ENCODE peak calls at places on chromosome 21, in eight cellular contexts. N, Y, V, J, E, L, S and Z are unnamed samples. For H3K36me3, the result is how much of the 10 kb centered on the place peaks cover.

GRCh38 chr21:39251326-39251725 is 62.1 kb downstream of the BRWD1 start:
- DNase-seq in N (no peak), Y (no peak), V (no peak), J (peak), E (no peak), L (no peak), S (no peak), Z (no peak)

GRCh38 chr21:17900990-17901385 is 81.8 kb upstream of the C21orf91 start:
- DNase-seq in N (no peak), Y (no peak), V (no peak), J (no peak), E (no peak), L (no peak), S (no peak), Z (no peak)

GRCh38 chr21:16911166-16911607 is 601.7 kb upstream of the CXADR start:
- DNase-seq in N (no peak), Y (no peak), V (no peak), J (no peak), E (no peak), L (no peak), S (no peak), Z (no peak)

GRCh38 chr21:26881504-26882228 is 36.5 kb upstream of the ADAMTS1 start:
- DNase-seq in N (no peak), Y (no peak), V (no peak), J (peak), E (no peak), L (no peak), S (no peak), Z (no peak)

GRCh38 chr21:24224411-24224810 is 1382.9 kb downstream of the MRPL39 start:
- DNase-seq in N (no peak), Y (no peak), V (no peak), J (no peak), E (no peak), L (no peak), S (no peak), Z (peak)

GRCh38 chr21:38773108-38774061 is 32.3 kb upstream of the ETS2 start:
- DNase-seq in N (no peak), Y (no peak), V (no peak), J (peak), E (peak), L (no peak), S (peak), Z (no peak)

GRCh38 chr21:17416139-17416538 is 96.7 kb upstream of the CXADR start:
- DNase-seq in N (no peak), Y (no peak), V (no peak), J (peak), E (no peak), L (no peak), S (no peak), Z (no peak)

GRCh38 chr21:38839683-38840286 is 34.1 kb downstream of the ETS2 start:
- DNase-seq in N (no peak), Y (no peak), V (no peak), J (peak), E (no peak), L (peak), S (no peak), Z (no peak)

GRCh38 chr21:39136711-39137110 is 46.5 kb downstream of the PSMG1 start:
- DNase-seq in N (no peak), Y (no peak), V (no peak), J (peak), E (no peak), L (no peak), S (no peak), Z (no peak)

GRCh38 chr21:27647401-27647800 is 680.5 kb upstream of the ADAMTS5 start:
- DNase-seq in N (no peak), Y (no peak), V (no peak), J (no peak), E (no peak), L (no peak), S (no peak), Z (no peak)

GRCh38 chr21:38669186-38669585 is 136.5 kb upstream of the ETS2 start:
- DNase-seq in N (peak), Y (no peak), V (no peak), J (peak), E (peak), L (no peak), S (no peak), Z (no peak)

GRCh38 chr21:36092676-36093075 is 22.9 kb downstream of the CBR1 start:
- DNase-seq in N (no peak), Y (no peak), V (no peak), J (no peak), E (no peak), L (no peak), S (no peak), Z (no peak)

GRCh38 chr21:25938673-25939395 is 204.1 kb downstream of the GABPA start:
- DNase-seq in N (no peak), Y (no peak), V (peak), J (no peak), E (no peak), L (no peak), S (no peak), Z (peak)

GRCh38 chr21:32378956-32379355 is 13.9 kb downstream of the URB1 start:
- DNase-seq in N (no peak), Y (no peak), V (no peak), J (no peak), E (no peak), L (no peak), S (peak), Z (no peak)

GRCh38 chr21:31078796-31079195 is 40.5 kb upstream of the KRTAP19-8 start:
- DNase-seq in N (no peak), Y (no peak), V (no peak), J (no peak), E (no peak), L (no peak), S (no peak), Z (no peak)

GRCh38 chr21:28333455-28334108 is 659.1 kb downstream of the LTN1 start:
- DNase-seq in N (no peak), Y (no peak), V (no peak), J (peak), E (peak), L (no peak), S (no peak), Z (no peak)

GRCh38 chr21:37866027-37866426 is 50.2 kb downstream of the KCNJ6 start:
- DNase-seq in N (no peak), Y (no peak), V (no peak), J (no peak), E (no peak), L (peak), S (no peak), Z (no peak)

GRCh38 chr21:38170705-38171682 is 85.8 kb upstream of the KCNJ15 start:
- DNase-seq in N (no peak), Y (no peak), V (peak), J (peak), E (no peak), L (no peak), S (no peak), Z (no peak)

DNA sequence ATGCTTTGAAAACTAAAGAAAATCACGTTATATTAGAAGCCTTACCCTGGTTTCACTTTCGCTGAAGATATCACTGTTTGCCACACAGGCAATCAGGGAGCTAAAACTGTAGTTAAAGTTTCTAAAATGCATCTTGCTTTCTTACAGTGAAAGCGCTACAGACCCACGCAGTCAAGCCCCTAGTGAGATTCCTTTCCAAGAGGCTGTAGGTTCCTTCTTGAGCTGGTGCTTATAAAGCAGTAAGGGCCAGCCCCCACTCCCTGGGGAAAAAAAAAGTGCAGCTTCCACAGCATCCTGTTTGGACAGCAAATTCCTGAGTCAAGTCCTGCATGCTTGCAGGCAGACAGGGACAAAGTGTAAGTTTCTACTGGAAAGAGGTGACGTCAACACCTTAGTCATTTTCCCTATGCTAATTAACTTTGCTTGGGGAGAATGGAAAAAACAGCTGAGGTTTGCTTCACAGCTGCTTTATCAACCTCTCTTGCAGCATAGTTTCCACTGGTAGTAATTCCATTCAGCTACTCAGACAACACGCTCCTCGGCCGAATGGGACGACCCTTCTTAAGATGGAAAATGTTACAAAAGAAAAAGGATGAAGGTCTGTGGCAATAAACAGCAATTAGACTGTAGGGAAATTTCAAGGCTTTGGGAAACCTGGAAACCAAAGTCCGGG is 14.7 kb upstream of the KCNE1 start:
- DNase-seq in N (peak), Y (peak), V (peak), J (peak), E (peak), L (no peak), S (peak), Z (peak)
- TF ChIP-seq POLR2A in N (peak), Y (no peak), V (no peak), J (peak), E (peak), L (no peak), S (no peak), Z (peak)

DNA sequence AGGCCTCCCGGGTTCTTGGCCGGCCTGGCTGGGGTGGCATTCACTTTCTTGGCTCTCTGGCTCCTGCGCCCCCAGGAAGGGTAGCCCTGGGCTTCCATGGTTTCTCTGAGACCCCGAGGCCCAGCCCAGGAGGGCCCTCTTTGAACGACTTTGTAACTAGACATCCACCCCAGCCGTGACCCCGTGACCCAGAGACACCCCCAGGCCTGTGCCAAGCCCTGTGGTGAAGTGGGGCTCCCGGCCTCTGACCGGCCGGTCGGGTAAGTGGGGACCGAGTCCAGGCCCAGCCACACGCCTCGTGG is 64.0 kb downstream of the COL18A1 start:
- DNase-seq in N (no peak), Y (no peak), V (no peak), J (no peak), E (no peak), L (no peak), S (no peak), Z (no peak)
- H3K27ac ChIP-seq in N (peak), Y (no peak), V (no peak), J (no peak), E (peak), L (peak), S (no peak), Z (no peak)

GRCh38 chr21:43797415-43797814 is 8.0 kb downstream of the RRP1 start:
- DNase-seq in N (no peak), Y (no peak), V (no peak), J (no peak), E (no peak), L (no peak), S (no peak), Z (no peak)

GRCh38 chr21:43794311-43794710 is 4.9 kb downstream of the RRP1 start:
- DNase-seq in N (no peak), Y (no peak), V (no peak), J (no peak), E (no peak), L (no peak), S (no peak), Z (no peak)

GRCh38 chr21:43792406-43792805 is 3.0 kb downstream of the RRP1 start:
- DNase-seq in N (no peak), Y (no peak), V (no peak), J (no peak), E (no peak), L (no peak), S (no peak), Z (no peak)

GRCh38 chr21:43793243-43793642 is 3.9 kb downstream of the RRP1 start:
- DNase-seq in N (no peak), Y (no peak), V (no peak), J (no peak), E (no peak), L (no peak), S (no peak), Z (no peak)

GRCh38 chr21:43794857-43795256 is 5.5 kb downstream of the RRP1 start:
- DNase-seq in N (no peak), Y (no peak), V (no peak), J (no peak), E (no peak), L (no peak), S (no peak), Z (no peak)
- H3K36me3 ChIP-seq in N (under half), Y (half or more), V (half or more), J (half or more), E (half or more), L (under half), S (under half), Z (under half)

GRCh38 chr21:41765393-41765950 is 1.4 kb downstream of the RIPK4 start:
- DNase-seq in N (no peak), Y (no peak), V (no peak), J (no peak), E (no peak), L (no peak), S (no peak), Z (no peak)
- TF ChIP-seq POLR2A in N (no peak), Y (no peak), V (no peak), J (no peak), E (no peak), L (no peak), S (no peak), Z (no peak)

GRCh38 chr21:45113543-45113942 is 39.2 kb downstream of the ADARB1 start:
- DNase-seq in N (no peak), Y (no peak), V (no peak), J (no peak), E (no peak), L (no peak), S (no peak), Z (no peak)

GRCh38 chr21:45115141-45115540 is 40.8 kb downstream of the ADARB1 start:
- DNase-seq in N (no peak), Y (no peak), V (no peak), J (no peak), E (no peak), L (no peak), S (no peak), Z (no peak)

GRCh38 chr21:45114072-45114471 is 39.7 kb downstream of the ADARB1 start:
- DNase-seq in N (no peak), Y (no peak), V (no peak), J (no peak), E (no peak), L (no peak), S (no peak), Z (no peak)

GRCh38 chr21:45116066-45116465 is 41.7 kb downstream of the ADARB1 start:
- DNase-seq in N (no peak), Y (no peak), V (no peak), J (no peak), E (no peak), L (no peak), S (no peak), Z (no peak)

GRCh38 chr21:45114475-45114874 is 40.1 kb downstream of the ADARB1 start:
- DNase-seq in N (no peak), Y (no peak), V (no peak), J (no peak), E (no peak), L (no peak), S (no peak), Z (no peak)
- H3K27ac ChIP-seq in N (peak), Y (no peak), V (no peak), J (no peak), E (no peak), L (no peak), S (no peak), Z (no peak)